ENCODE peak calls at places on chromosomes 5 and 9, in nine cellular contexts. One of them, this sample, is unnamed. For H3K27me3, the result is how much of the 10 kb centered on the place peaks cover.

GRCh38 chr5:53871772-53872171 is 311.3 kb downstream of the NDUFS4 start:
- DNase-seq in suprapubic skin: no peak
- DNase-seq in adrenal gland: no peak
- DNase-seq in breast epithelium: no peak
- DNase-seq in uterus: no peak
- DNase-seq in MM.1S: no peak
- DNase-seq in ovary: no peak
- DNase-seq in spleen: no peak
- DNase-seq in colonic mucosa: no peak
- DNase-seq in this sample: no peak

GRCh38 chr5:174556756-174557155 is 167.6 kb upstream of the MSX2 start:
- DNase-seq in colonic mucosa: no peak
- DNase-seq in adrenal gland: no peak
- DNase-seq in breast epithelium: no peak
- DNase-seq in spleen: no peak
- DNase-seq in MM.1S: no peak
- DNase-seq in suprapubic skin: no peak
- DNase-seq in uterus: no peak
- DNase-seq in ovary: no peak
- DNase-seq in this sample: no peak

GRCh38 chr5:98997000-98997399 is 68.2 kb upstream of the CHD1 start:
- DNase-seq in spleen: no peak
- DNase-seq in MM.1S: no peak
- DNase-seq in breast epithelium: no peak
- DNase-seq in ovary: no peak
- DNase-seq in adrenal gland: no peak
- DNase-seq in suprapubic skin: no peak
- DNase-seq in colonic mucosa: no peak
- DNase-seq in uterus: no peak
- DNase-seq in this sample: no peak

GRCh38 chr5:143118222-143118621 is 285.3 kb downstream of the NR3C1 start:
- DNase-seq in adrenal gland: no peak
- DNase-seq in suprapubic skin: no peak
- DNase-seq in ovary: no peak
- DNase-seq in spleen: peak
- DNase-seq in breast epithelium: no peak
- DNase-seq in colonic mucosa: no peak
- DNase-seq in uterus: no peak
- DNase-seq in MM.1S: no peak
- DNase-seq in this sample: no peak

GRCh38 chr5:160423025-160423554 is 1.4 kb downstream of the PTTG1 start:
- DNase-seq in colonic mucosa: no peak
- DNase-seq in uterus: no peak
- DNase-seq in ovary: no peak
- DNase-seq in MM.1S: no peak
- DNase-seq in spleen: no peak
- DNase-seq in suprapubic skin: no peak
- DNase-seq in adrenal gland: no peak
- DNase-seq in breast epithelium: no peak
- DNase-seq in this sample: no peak

GRCh38 chr9:98365227-98365669 is 109.8 kb upstream of the TBC1D2 start:
- DNase-seq in spleen: no peak
- DNase-seq in uterus: no peak
- DNase-seq in breast epithelium: no peak
- DNase-seq in colonic mucosa: peak
- DNase-seq in adrenal gland: no peak
- DNase-seq in suprapubic skin: no peak
- DNase-seq in MM.1S: peak
- DNase-seq in ovary: no peak
- DNase-seq in this sample: no peak

GRCh38 chr9:136084191-136084944 is 10.7 kb downstream of the NACC2 start:
- DNase-seq in spleen: no peak
- DNase-seq in suprapubic skin: no peak
- DNase-seq in colonic mucosa: no peak
- DNase-seq in MM.1S: no peak
- DNase-seq in ovary: peak
- DNase-seq in adrenal gland: peak
- DNase-seq in uterus: no peak
- DNase-seq in breast epithelium: no peak
- DNase-seq in this sample: peak

GRCh38 chr5:55454282-55454681 is 80.5 kb downstream of the PLPP1 start:
- DNase-seq in breast epithelium: no peak
- DNase-seq in colonic mucosa: no peak
- DNase-seq in MM.1S: no peak
- DNase-seq in uterus: no peak
- DNase-seq in spleen: no peak
- DNase-seq in adrenal gland: no peak
- DNase-seq in ovary: no peak
- DNase-seq in suprapubic skin: no peak
- DNase-seq in this sample: no peak

GRCh38 chr5:28809811-28810750 is 1771.7 kb upstream of the CDH9 start:
- DNase-seq in MM.1S: no peak
- DNase-seq in colonic mucosa: no peak
- DNase-seq in ovary: no peak
- DNase-seq in adrenal gland: no peak
- DNase-seq in suprapubic skin: peak
- DNase-seq in breast epithelium: no peak
- DNase-seq in spleen: peak
- DNase-seq in uterus: no peak
- DNase-seq in this sample: no peak

GRCh38 chr9:20065076-20065475 is 276.2 kb upstream of the SLC24A2 start:
- DNase-seq in ovary: no peak
- DNase-seq in MM.1S: no peak
- DNase-seq in suprapubic skin: no peak
- DNase-seq in uterus: no peak
- DNase-seq in breast epithelium: no peak
- DNase-seq in spleen: no peak
- DNase-seq in adrenal gland: no peak
- DNase-seq in colonic mucosa: no peak
- DNase-seq in this sample: no peak

GRCh38 chr9:2677927-2678889 is 39.1 kb upstream of the KCNV2 start:
- DNase-seq in colonic mucosa: no peak
- DNase-seq in spleen: no peak
- DNase-seq in breast epithelium: no peak
- DNase-seq in adrenal gland: no peak
- DNase-seq in MM.1S: no peak
- DNase-seq in uterus: no peak
- DNase-seq in suprapubic skin: no peak
- DNase-seq in ovary: no peak
- DNase-seq in this sample: no peak

GRCh38 chr5:27568811-27569210 is 530.4 kb upstream of the CDH9 start:
- DNase-seq in adrenal gland: no peak
- DNase-seq in ovary: no peak
- DNase-seq in spleen: no peak
- DNase-seq in breast epithelium: no peak
- DNase-seq in suprapubic skin: no peak
- DNase-seq in MM.1S: no peak
- DNase-seq in uterus: no peak
- DNase-seq in colonic mucosa: no peak
- DNase-seq in this sample: no peak

GRCh38 chr5:80125962-80126480 is 90.9 kb downstream of the THBS4 start:
- DNase-seq in spleen: no peak
- DNase-seq in ovary: no peak
- DNase-seq in colonic mucosa: no peak
- DNase-seq in uterus: no peak
- DNase-seq in adrenal gland: no peak
- DNase-seq in MM.1S: no peak
- DNase-seq in suprapubic skin: no peak
- DNase-seq in breast epithelium: no peak
- DNase-seq in this sample: no peak

GRCh38 chr5:147626494-147626893 is 116.6 kb upstream of the DPYSL3 start:
- DNase-seq in spleen: no peak
- DNase-seq in ovary: no peak
- DNase-seq in suprapubic skin: no peak
- DNase-seq in breast epithelium: no peak
- DNase-seq in adrenal gland: no peak
- DNase-seq in uterus: no peak
- DNase-seq in colonic mucosa: no peak
- DNase-seq in MM.1S: no peak
- DNase-seq in this sample: no peak

GRCh38 chr9:131420913-131421312 is 27.0 kb downstream of the PRRC2B start:
- DNase-seq in ovary: peak
- DNase-seq in MM.1S: no peak
- DNase-seq in suprapubic skin: no peak
- DNase-seq in colonic mucosa: no peak
- DNase-seq in spleen: no peak
- DNase-seq in uterus: no peak
- DNase-seq in breast epithelium: peak
- DNase-seq in adrenal gland: peak
- DNase-seq in this sample: peak

GRCh38 chr5:150778517-150779396 is at the start of gene SMIM3:
- DNase-seq in uterus: peak
- DNase-seq in suprapubic skin: peak
- DNase-seq in breast epithelium: peak
- DNase-seq in adrenal gland: peak
- DNase-seq in ovary: peak
- DNase-seq in MM.1S: peak
- DNase-seq in colonic mucosa: peak
- DNase-seq in spleen: peak
- DNase-seq in this sample: peak

GRCh38 chr5:159555084-159555483 is 224.8 kb upstream of the IL12B start:
- DNase-seq in uterus: no peak
- DNase-seq in colonic mucosa: no peak
- DNase-seq in ovary: no peak
- DNase-seq in MM.1S: no peak
- DNase-seq in spleen: no peak
- DNase-seq in adrenal gland: no peak
- DNase-seq in suprapubic skin: no peak
- DNase-seq in breast epithelium: no peak
- DNase-seq in this sample: no peak

GRCh38 chr5:41870621-41871048 is 410 bp upstream of the OXCT1 start:
- DNase-seq in spleen: no peak
- DNase-seq in ovary: no peak
- DNase-seq in uterus: no peak
- DNase-seq in MM.1S: no peak
- DNase-seq in adrenal gland: no peak
- DNase-seq in colonic mucosa: no peak
- DNase-seq in breast epithelium: no peak
- DNase-seq in suprapubic skin: no peak
- DNase-seq in this sample: no peak

GRCh38 chr9:90774682-90775081 is 26.9 kb upstream of the SYK start:
- DNase-seq in suprapubic skin: no peak
- DNase-seq in spleen: peak
- DNase-seq in adrenal gland: no peak
- DNase-seq in breast epithelium: no peak
- DNase-seq in colonic mucosa: no peak
- DNase-seq in MM.1S: peak
- DNase-seq in uterus: no peak
- DNase-seq in ovary: no peak
- DNase-seq in this sample: no peak

GRCh38 chr5:9156282-9156681 is 389.6 kb downstream of the SEMA5A start:
- DNase-seq in spleen: no peak
- DNase-seq in suprapubic skin: peak
- DNase-seq in uterus: peak
- DNase-seq in adrenal gland: no peak
- DNase-seq in breast epithelium: peak
- DNase-seq in MM.1S: no peak
- DNase-seq in ovary: no peak
- DNase-seq in colonic mucosa: no peak
- DNase-seq in this sample: no peak

GRCh38 chr5:10923310-10923709 is 162.3 kb upstream of the DAP start:
- DNase-seq in suprapubic skin: no peak
- DNase-seq in colonic mucosa: no peak
- DNase-seq in spleen: no peak
- DNase-seq in ovary: no peak
- DNase-seq in adrenal gland: no peak
- DNase-seq in breast epithelium: no peak
- DNase-seq in MM.1S: no peak
- DNase-seq in uterus: no peak
- DNase-seq in this sample: no peak
- TF ChIP-seq CTCF in suprapubic skin: no peak
- TF ChIP-seq CTCF in colonic mucosa: no peak
- TF ChIP-seq CTCF in spleen: no peak
- TF ChIP-seq CTCF in ovary: no peak
- TF ChIP-seq CTCF in adrenal gland: no peak
- TF ChIP-seq CTCF in breast epithelium: no peak
- TF ChIP-seq CTCF in MM.1S: no peak
- TF ChIP-seq CTCF in uterus: no peak
- TF ChIP-seq CTCF in this sample: no peak

GRCh38 chr5:78597068-78597857 is 51.3 kb downstream of the LHFPL2 start:
- DNase-seq in spleen: no peak
- DNase-seq in colonic mucosa: no peak
- DNase-seq in suprapubic skin: no peak
- DNase-seq in uterus: no peak
- DNase-seq in breast epithelium: no peak
- DNase-seq in MM.1S: no peak
- DNase-seq in adrenal gland: no peak
- DNase-seq in ovary: no peak
- DNase-seq in this sample: no peak
- H3K27ac ChIP-seq in spleen: no peak
- H3K27ac ChIP-seq in colonic mucosa: peak
- H3K27ac ChIP-seq in suprapubic skin: no peak
- H3K27ac ChIP-seq in uterus: peak
- H3K27ac ChIP-seq in breast epithelium: peak
- H3K27ac ChIP-seq in MM.1S: no peak
- H3K27ac ChIP-seq in adrenal gland: no peak
- H3K27ac ChIP-seq in ovary: no peak
- H3K27ac ChIP-seq in this sample: no peak

DNA sequence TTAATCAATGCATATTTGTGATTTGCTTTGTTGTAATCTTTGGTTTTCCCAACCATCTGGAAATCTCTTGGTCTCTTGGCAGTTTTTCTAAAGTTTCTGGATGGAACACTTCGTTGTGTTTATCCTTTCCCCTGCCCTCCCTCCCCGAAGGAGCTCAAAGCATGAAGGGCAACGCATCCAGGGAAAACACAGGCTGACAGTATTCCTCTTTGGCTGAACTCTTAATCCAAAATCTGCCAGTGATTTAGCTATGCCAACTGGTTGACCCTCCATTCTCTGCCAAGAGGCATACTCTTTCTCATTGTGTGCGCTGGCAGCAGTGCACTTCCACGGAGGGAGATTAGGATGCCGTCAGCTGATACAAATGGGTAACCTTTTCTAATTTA is 20.5 kb downstream of the ZBTB34 start:
- DNase-seq in ovary: no peak
- DNase-seq in adrenal gland: no peak
- DNase-seq in spleen: no peak
- DNase-seq in colonic mucosa: no peak
- DNase-seq in suprapubic skin: no peak
- DNase-seq in breast epithelium: no peak
- DNase-seq in MM.1S: no peak
- DNase-seq in uterus: no peak
- DNase-seq in this sample: no peak
- H3K27me3 ChIP-seq in ovary: under half
- H3K27me3 ChIP-seq in adrenal gland: under half
- H3K27me3 ChIP-seq in spleen: under half
- H3K27me3 ChIP-seq in colonic mucosa: under half
- H3K27me3 ChIP-seq in suprapubic skin: under half
- H3K27me3 ChIP-seq in breast epithelium: under half
- H3K27me3 ChIP-seq in MM.1S: under half
- H3K27me3 ChIP-seq in uterus: under half
- H3K27me3 ChIP-seq in this sample: under half

DNA sequence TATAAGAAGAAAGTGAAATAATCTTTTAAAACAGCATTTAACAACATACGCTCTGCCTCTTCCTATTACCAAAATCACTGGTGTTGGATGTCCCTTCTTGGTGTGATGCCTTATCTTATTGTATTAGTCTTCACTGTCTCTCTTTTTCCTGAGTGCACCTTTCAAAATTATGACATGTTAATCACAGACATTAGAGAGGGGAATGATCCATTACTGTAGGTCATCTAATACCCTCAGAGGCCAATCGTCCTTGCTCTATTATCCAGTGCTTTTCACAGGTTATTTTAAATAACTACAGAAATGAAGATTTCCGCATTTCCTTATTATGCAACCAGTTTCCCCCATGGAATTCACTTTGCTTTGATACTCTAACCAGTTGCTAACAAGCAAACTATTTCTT is 1292.7 kb downstream of the MAT2B start:
- DNase-seq in uterus: no peak
- DNase-seq in suprapubic skin: no peak
- DNase-seq in MM.1S: no peak
- DNase-seq in colonic mucosa: no peak
- DNase-seq in ovary: no peak
- DNase-seq in breast epithelium: no peak
- DNase-seq in adrenal gland: no peak
- DNase-seq in spleen: no peak
- DNase-seq in this sample: no peak
- TF ChIP-seq CTCF in uterus: no peak
- TF ChIP-seq CTCF in suprapubic skin: no peak
- TF ChIP-seq CTCF in MM.1S: no peak
- TF ChIP-seq CTCF in colonic mucosa: no peak
- TF ChIP-seq CTCF in ovary: no peak
- TF ChIP-seq CTCF in breast epithelium: no peak
- TF ChIP-seq CTCF in adrenal gland: no peak
- TF ChIP-seq CTCF in spleen: no peak
- TF ChIP-seq CTCF in this sample: no peak

This sample was measured in left lung.